ENCODE peak calls at places on chromosomes 5 and 9, in seven cellular contexts. One of them, this sample, is unnamed. For H3K4me1, the result is how much of the 10 kb centered on the place peaks cover.

GRCh38 chr9:88258012-88258411 is 119.7 kb upstream of the SPATA31C2 start:
- DNase-seq in ovary: no peak
- DNase-seq in breast epithelium: peak
- DNase-seq in IMR-90: peak
- DNase-seq in right lobe of liver: no peak
- DNase-seq in esophagus squamous epithelium: no peak
- DNase-seq in transverse colon: no peak
- DNase-seq in this sample: peak

GRCh38 chr5:154368041-154368800 is 77.6 kb upstream of the SAP30L start:
- DNase-seq in esophagus squamous epithelium: no peak
- DNase-seq in ovary: peak
- DNase-seq in IMR-90: peak
- DNase-seq in right lobe of liver: no peak
- DNase-seq in breast epithelium: peak
- DNase-seq in transverse colon: no peak
- DNase-seq in this sample: peak

GRCh38 chr5:64869419-64869818 is 100.7 kb downstream of the CWC27 start:
- DNase-seq in breast epithelium: no peak
- DNase-seq in right lobe of liver: no peak
- DNase-seq in esophagus squamous epithelium: no peak
- DNase-seq in IMR-90: peak
- DNase-seq in transverse colon: no peak
- DNase-seq in ovary: no peak
- DNase-seq in this sample: peak

GRCh38 chr9:86796671-86797070 is 150.6 kb downstream of the GAS1 start:
- DNase-seq in transverse colon: no peak
- DNase-seq in ovary: no peak
- DNase-seq in breast epithelium: no peak
- DNase-seq in IMR-90: no peak
- DNase-seq in right lobe of liver: no peak
- DNase-seq in esophagus squamous epithelium: no peak
- DNase-seq in this sample: no peak

GRCh38 chr5:87413116-87413645 is 451 bp upstream of the CCNH start:
- DNase-seq in right lobe of liver: no peak
- DNase-seq in breast epithelium: no peak
- DNase-seq in transverse colon: no peak
- DNase-seq in ovary: no peak
- DNase-seq in esophagus squamous epithelium: no peak
- DNase-seq in IMR-90: no peak
- DNase-seq in this sample: no peak

GRCh38 chr5:62284946-62285891 is 20.8 kb upstream of the KIF2A start:
- DNase-seq in transverse colon: no peak
- DNase-seq in IMR-90: no peak
- DNase-seq in right lobe of liver: no peak
- DNase-seq in esophagus squamous epithelium: no peak
- DNase-seq in breast epithelium: no peak
- DNase-seq in ovary: no peak
- DNase-seq in this sample: no peak

GRCh38 chr9:7394007-7394774 is 405.4 kb downstream of the DMAC1 start:
- DNase-seq in breast epithelium: no peak
- DNase-seq in IMR-90: no peak
- DNase-seq in ovary: no peak
- DNase-seq in esophagus squamous epithelium: no peak
- DNase-seq in right lobe of liver: no peak
- DNase-seq in transverse colon: no peak
- DNase-seq in this sample: no peak

GRCh38 chr5:71836547-71837112 is 117.6 kb downstream of the CARTPT start:
- DNase-seq in breast epithelium: no peak
- DNase-seq in IMR-90: no peak
- DNase-seq in ovary: no peak
- DNase-seq in esophagus squamous epithelium: no peak
- DNase-seq in right lobe of liver: no peak
- DNase-seq in transverse colon: no peak
- DNase-seq in this sample: no peak

GRCh38 chr5:19978466-19978865 is 9.5 kb downstream of the CDH18 start:
- DNase-seq in right lobe of liver: no peak
- DNase-seq in breast epithelium: no peak
- DNase-seq in IMR-90: no peak
- DNase-seq in transverse colon: no peak
- DNase-seq in esophagus squamous epithelium: no peak
- DNase-seq in ovary: no peak
- DNase-seq in this sample: no peak

GRCh38 chr5:69492391-69493234 is at the start of gene OCLN:
- DNase-seq in ovary: no peak
- DNase-seq in transverse colon: peak
- DNase-seq in breast epithelium: peak
- DNase-seq in IMR-90: no peak
- DNase-seq in esophagus squamous epithelium: no peak
- DNase-seq in right lobe of liver: peak
- DNase-seq in this sample: peak

GRCh38 chr5:142323480-142324376 is 1.1 kb downstream of the SPRY4 start:
- DNase-seq in ovary: no peak
- DNase-seq in right lobe of liver: peak
- DNase-seq in esophagus squamous epithelium: no peak
- DNase-seq in IMR-90: peak
- DNase-seq in breast epithelium: no peak
- DNase-seq in transverse colon: peak
- DNase-seq in this sample: peak

GRCh38 chr5:136814621-136815378 is 449.5 kb upstream of the TRPC7 start:
- DNase-seq in right lobe of liver: no peak
- DNase-seq in breast epithelium: no peak
- DNase-seq in transverse colon: no peak
- DNase-seq in ovary: no peak
- DNase-seq in esophagus squamous epithelium: no peak
- DNase-seq in IMR-90: peak
- DNase-seq in this sample: no peak

GRCh38 chr5:115069087-115069968 is 100.4 kb downstream of the TRIM36 start:
- DNase-seq in IMR-90: peak
- DNase-seq in transverse colon: peak
- DNase-seq in right lobe of liver: no peak
- DNase-seq in breast epithelium: no peak
- DNase-seq in esophagus squamous epithelium: no peak
- DNase-seq in ovary: no peak
- DNase-seq in this sample: peak

GRCh38 chr9:130707225-130707976 is 13.8 kb downstream of the EXOSC2 start:
- DNase-seq in esophagus squamous epithelium: no peak
- DNase-seq in IMR-90: peak
- DNase-seq in transverse colon: peak
- DNase-seq in right lobe of liver: no peak
- DNase-seq in ovary: peak
- DNase-seq in breast epithelium: no peak
- DNase-seq in this sample: peak

GRCh38 chr9:110183208-110184145 is 24.5 kb downstream of the C9orf152 start:
- DNase-seq in ovary: peak
- DNase-seq in IMR-90: peak
- DNase-seq in breast epithelium: peak
- DNase-seq in right lobe of liver: no peak
- DNase-seq in esophagus squamous epithelium: no peak
- DNase-seq in transverse colon: peak
- DNase-seq in this sample: peak

GRCh38 chr5:472076-472655 is 29.2 kb downstream of the EXOC3 start:
- DNase-seq in transverse colon: peak
- DNase-seq in esophagus squamous epithelium: no peak
- DNase-seq in breast epithelium: no peak
- DNase-seq in ovary: peak
- DNase-seq in right lobe of liver: peak
- DNase-seq in IMR-90: no peak
- DNase-seq in this sample: no peak

GRCh38 chr9:101311759-101312420 is 72.9 kb downstream of the BAAT start:
- DNase-seq in ovary: no peak
- DNase-seq in transverse colon: no peak
- DNase-seq in esophagus squamous epithelium: no peak
- DNase-seq in breast epithelium: no peak
- DNase-seq in right lobe of liver: no peak
- DNase-seq in IMR-90: peak
- DNase-seq in this sample: peak

GRCh38 chr5:78899922-78900362 is 85.2 kb downstream of the ARSB start:
- DNase-seq in IMR-90: peak
- DNase-seq in breast epithelium: no peak
- DNase-seq in ovary: no peak
- DNase-seq in right lobe of liver: no peak
- DNase-seq in esophagus squamous epithelium: no peak
- DNase-seq in transverse colon: peak
- DNase-seq in this sample: peak

GRCh38 chr5:119389288-119390065 is 33.7 kb downstream of the TNFAIP8 start:
- DNase-seq in IMR-90: peak
- DNase-seq in ovary: no peak
- DNase-seq in right lobe of liver: no peak
- DNase-seq in transverse colon: no peak
- DNase-seq in esophagus squamous epithelium: no peak
- DNase-seq in breast epithelium: no peak
- DNase-seq in this sample: no peak

GRCh38 chr5:124519396-124519795 is 227.0 kb downstream of the ZNF608 start:
- DNase-seq in IMR-90: peak
- DNase-seq in transverse colon: no peak
- DNase-seq in esophagus squamous epithelium: no peak
- DNase-seq in right lobe of liver: no peak
- DNase-seq in ovary: no peak
- DNase-seq in breast epithelium: no peak
- DNase-seq in this sample: peak

GRCh38 chr9:122268041-122268814 is 3.5 kb downstream of the MRRF start:
- DNase-seq in esophagus squamous epithelium: no peak
- DNase-seq in IMR-90: no peak
- DNase-seq in transverse colon: no peak
- DNase-seq in ovary: no peak
- DNase-seq in breast epithelium: no peak
- DNase-seq in right lobe of liver: no peak
- DNase-seq in this sample: no peak

GRCh38 chr5:59208468-59208867 is 625.6 kb downstream of the RAB3C start:
- DNase-seq in breast epithelium: no peak
- DNase-seq in esophagus squamous epithelium: no peak
- DNase-seq in IMR-90: no peak
- DNase-seq in right lobe of liver: no peak
- DNase-seq in transverse colon: no peak
- DNase-seq in ovary: no peak
- DNase-seq in this sample: no peak

GRCh38 chr5:67693956-67694564 is 497.5 kb upstream of the CD180 start:
- DNase-seq in esophagus squamous epithelium: no peak
- DNase-seq in right lobe of liver: no peak
- DNase-seq in IMR-90: no peak
- DNase-seq in transverse colon: peak
- DNase-seq in breast epithelium: peak
- DNase-seq in ovary: peak
- DNase-seq in this sample: peak

DNA sequence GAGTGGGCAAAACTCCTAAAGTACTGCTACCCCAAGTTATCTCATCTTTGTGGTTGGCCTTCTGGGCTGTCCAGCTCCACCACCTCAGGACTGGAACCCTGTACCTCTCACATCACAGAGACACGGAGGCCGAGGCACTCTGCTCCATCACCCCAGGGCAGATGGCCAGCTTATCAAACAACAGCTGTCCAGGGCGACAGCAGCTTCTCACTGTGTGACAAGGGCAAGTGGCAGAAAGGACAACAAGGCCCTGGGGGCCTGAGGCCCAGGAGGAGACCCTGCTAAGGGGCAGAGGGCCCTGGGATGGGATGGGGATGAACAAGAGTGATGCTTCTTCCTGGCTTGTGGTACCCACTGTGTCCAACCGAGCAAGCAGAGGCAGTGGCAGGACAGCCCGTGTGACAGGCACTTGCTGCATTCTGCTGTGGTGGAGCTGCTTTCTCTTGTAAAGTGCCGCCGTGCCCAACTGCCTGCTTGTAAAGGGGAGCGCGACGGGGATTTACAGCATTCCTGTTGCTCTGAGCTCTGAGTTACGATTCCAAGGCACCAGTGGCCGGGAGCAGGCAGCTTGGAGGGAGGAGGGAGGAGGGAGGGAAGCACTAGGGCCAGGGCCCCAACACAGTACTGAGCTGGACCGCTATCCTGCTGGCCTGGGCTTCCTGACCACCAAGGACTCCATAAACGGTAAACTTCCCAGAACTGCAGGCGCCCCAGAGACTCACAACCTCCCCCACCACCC is 71.2 kb downstream of the SHB start:
- DNase-seq in right lobe of liver: no peak
- DNase-seq in ovary: no peak
- DNase-seq in esophagus squamous epithelium: no peak
- DNase-seq in transverse colon: no peak
- DNase-seq in breast epithelium: no peak
- DNase-seq in IMR-90: no peak
- DNase-seq in this sample: no peak
- H3K4me1 ChIP-seq in right lobe of liver: under half
- H3K4me1 ChIP-seq in ovary: under half
- H3K4me1 ChIP-seq in esophagus squamous epithelium: under half
- H3K4me1 ChIP-seq in transverse colon: under half
- H3K4me1 ChIP-seq in breast epithelium: under half
- H3K4me1 ChIP-seq in IMR-90: half or more
- H3K4me1 ChIP-seq in this sample: under half

GRCh38 chr9:127878001-127878651 is 651 bp upstream of the AK1 start:
- DNase-seq in right lobe of liver: no peak
- DNase-seq in breast epithelium: no peak
- DNase-seq in ovary: peak
- DNase-seq in IMR-90: no peak
- DNase-seq in transverse colon: no peak
- DNase-seq in esophagus squamous epithelium: no peak
- DNase-seq in this sample: no peak
- TF ChIP-seq POLR2A in right lobe of liver: no peak
- TF ChIP-seq POLR2A in breast epithelium: no peak
- TF ChIP-seq POLR2A in ovary: no peak
- TF ChIP-seq POLR2A in IMR-90: no peak
- TF ChIP-seq POLR2A in transverse colon: no peak
- TF ChIP-seq POLR2A in esophagus squamous epithelium: no peak
- TF ChIP-seq POLR2A in this sample: no peak

GRCh38 chr5:95959051-95959963 is 2.3 kb downstream of the ELL2 start:
- DNase-seq in transverse colon: peak
- DNase-seq in IMR-90: peak
- DNase-seq in breast epithelium: no peak
- DNase-seq in esophagus squamous epithelium: no peak
- DNase-seq in ovary: no peak
- DNase-seq in right lobe of liver: no peak
- DNase-seq in this sample: no peak
- H3K4me1 ChIP-seq in transverse colon: under half
- H3K4me1 ChIP-seq in IMR-90: under half
- H3K4me1 ChIP-seq in breast epithelium: under half
- H3K4me1 ChIP-seq in esophagus squamous epithelium: under half
- H3K4me1 ChIP-seq in ovary: under half
- H3K4me1 ChIP-seq in right lobe of liver: under half
- H3K4me1 ChIP-seq in this sample: under half

DNA sequence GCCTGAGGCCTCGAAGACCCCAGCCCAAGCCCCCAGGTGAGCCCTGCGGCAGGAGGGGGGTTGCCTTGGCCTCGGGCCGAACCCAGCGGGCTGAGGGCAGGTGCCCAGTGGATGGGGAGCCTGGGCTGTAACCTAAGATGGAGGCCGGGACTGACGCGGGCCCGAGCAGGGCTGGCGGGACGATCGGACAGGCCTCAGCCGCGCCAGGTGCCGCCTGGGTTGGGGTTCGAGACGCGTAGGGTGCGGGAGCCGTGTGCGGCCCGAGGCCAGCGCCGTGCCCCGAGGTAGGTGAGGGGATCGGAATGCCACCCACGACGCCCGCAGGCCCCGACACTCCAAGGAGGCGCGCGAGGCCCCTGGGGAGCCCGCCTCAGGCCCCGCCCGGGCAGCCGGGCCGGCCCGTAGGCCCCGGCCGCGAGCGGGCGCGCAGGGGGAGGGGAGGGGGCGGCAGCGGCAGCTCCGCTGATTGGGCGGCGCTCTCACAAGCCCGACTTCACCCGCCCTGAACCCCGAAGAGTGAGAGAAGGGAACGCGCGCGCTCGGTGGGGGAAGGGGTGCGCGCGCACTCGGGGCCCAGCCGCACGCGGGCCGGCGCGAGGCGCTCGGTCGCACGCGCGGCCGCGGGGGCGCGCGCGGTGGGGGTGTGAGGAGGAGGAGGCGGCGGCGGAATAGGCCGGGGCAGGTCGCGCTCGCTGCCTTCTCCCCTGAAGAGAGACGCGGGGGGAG is at the start of gene NSD1:
- DNase-seq in right lobe of liver: peak
- DNase-seq in breast epithelium: peak
- DNase-seq in IMR-90: peak
- DNase-seq in esophagus squamous epithelium: peak
- DNase-seq in transverse colon: peak
- DNase-seq in ovary: peak
- DNase-seq in this sample: peak
- TF ChIP-seq POLR2A in right lobe of liver: peak
- TF ChIP-seq POLR2A in breast epithelium: no peak
- TF ChIP-seq POLR2A in IMR-90: no peak
- TF ChIP-seq POLR2A in esophagus squamous epithelium: no peak
- TF ChIP-seq POLR2A in transverse colon: no peak
- TF ChIP-seq POLR2A in ovary: peak
- TF ChIP-seq POLR2A in this sample: peak

This sample was measured in adrenal gland.